ENCODE peak calls at places on chromosomes 7 and 10, in five cellular contexts. Z, S, F, M and N are unnamed samples.

GRCh38 chr7:66281678-66282593 is 76.8 kb downstream of the TPST1 start:
- DNase-seq in M (peak; percentile 72), S (peak; percentile 93), Z (no peak), F (peak; percentile 36), N (no peak)

GRCh38 chr10:60809157-60809556 is 30.9 kb downstream of the CDK1 start:
- DNase-seq in S (peak; percentile 74), F (no peak), M (no peak), Z (no peak), N (no peak)

GRCh38 chr10:14191871-14192270 is 138.9 kb downstream of the FRMD4A start:
- DNase-seq in Z (no peak), F (no peak), M (no peak), S (no peak), N (no peak)

GRCh38 chr7:90596745-90597526 is 815 bp downstream of the CDK14 start:
- DNase-seq in S (no peak), M (no peak), Z (no peak), F (peak; percentile 33), N (no peak)

GRCh38 chr7:105315357-105315756 is 73.4 kb downstream of the SRPK2 start:
- DNase-seq in F (no peak), Z (no peak), S (no peak), M (no peak), N (no peak)

GRCh38 chr10:120998251-120998650 is 147.1 kb downstream of the WDR11 start:
- DNase-seq in Z (no peak), F (no peak), M (no peak), S (no peak), N (no peak)

GRCh38 chr7:100407285-100408180 is 21.0 kb downstream of the ZCWPW1 start:
- DNase-seq in S (peak; percentile 58), M (no peak), F (no peak), Z (peak; percentile 19), N (no peak)

GRCh38 chr10:129658673-129659072 is 191.6 kb downstream of the MGMT start:
- DNase-seq in Z (no peak), F (no peak), M (no peak), S (no peak), N (no peak)

GRCh38 chr10:58599927-58600553 is 87.4 kb downstream of the BICC1 start:
- DNase-seq in M (no peak), S (no peak), F (no peak), Z (no peak), N (no peak)

GRCh38 chr7:24135003-24135817 is 148.8 kb upstream of the NPY start:
- DNase-seq in Z (no peak), F (no peak), M (no peak), S (no peak), N (no peak)

GRCh38 chr10:88538038-88538437 is 45.1 kb downstream of the RNLS start:
- DNase-seq in F (no peak), Z (no peak), M (no peak), S (peak; percentile 18), N (no peak)

GRCh38 chr7:136687693-136688322 is 180.6 kb upstream of the CHRM2 start:
- DNase-seq in S (no peak), M (no peak), F (no peak), Z (no peak), N (no peak)

GRCh38 chr7:56092789-56093531 is at the start of gene PHKG1:
- DNase-seq in S (peak; percentile 83), Z (peak; percentile 87), M (peak; percentile 94), F (peak; percentile 89), N (no peak)

GRCh38 chr7:110358028-110358427 is 732.9 kb upstream of the LRRN3 start:
- DNase-seq in M (no peak), S (peak; percentile 21), F (no peak), Z (no peak), N (no peak)

GRCh38 chr10:58641095-58641531 is 128.4 kb downstream of the BICC1 start:
- DNase-seq in M (no peak), F (peak; percentile 6), Z (no peak), S (peak; percentile 95), N (no peak)

GRCh38 chr7:147081117-147081516 is 964.5 kb downstream of the CNTNAP2 start:
- DNase-seq in F (no peak), M (no peak), S (no peak), Z (no peak), N (no peak)

GRCh38 chr7:136890379-136890778 is 21.9 kb downstream of the CHRM2 start:
- DNase-seq in S (no peak), F (no peak), M (no peak), Z (no peak), N (no peak)

GRCh38 chr10:97842658-97843295 is 6.9 kb upstream of the GOLGA7B start:
- DNase-seq in Z (no peak), F (no peak), S (no peak), M (no peak), N (no peak)

GRCh38 chr10:100038561-100039071 is 28.9 kb upstream of the DNMBP start:
- DNase-seq in S (no peak), F (no peak), Z (no peak), M (no peak), N (no peak)

GRCh38 chr7:140003913-140004382 is 58.8 kb downstream of the PARP12 start:
- DNase-seq in M (no peak), Z (peak; percentile 31), F (peak; percentile 8), S (peak; percentile 53), N (no peak)

GRCh38 chr10:30637881-30638467 is 8.4 kb upstream of the LYZL2 start:
- DNase-seq in S (peak; percentile 85), Z (no peak), M (no peak), F (no peak), N (no peak)

GRCh38 chr10:88092975-88093374 is 229.6 kb downstream of the PTEN start:
- DNase-seq in S (no peak), M (no peak), F (peak; percentile 69), Z (no peak), N (no peak)

GRCh38 chr10:11009471-11010308 is 8.0 kb upstream of the CELF2 start:
- DNase-seq in F (no peak), M (no peak), Z (no peak), S (peak; percentile 31), N (no peak)

GRCh38 chr7:64665980-64666674 is at the start of gene ZNF107:
- DNase-seq in S (peak; percentile 88), F (peak; percentile 95), M (peak; percentile 98), Z (peak; percentile 85), N (peak; percentile 85)

GRCh38 chr7:44767134-44767911 is 18.7 kb downstream of the ZMIZ2 start:
- DNase-seq in F (no peak), M (peak; percentile 65), Z (peak; percentile 37), S (no peak), N (no peak)

GRCh38 chr7:15765753-15766152 is 79.3 kb upstream of the MEOX2 start:
- DNase-seq in Z (no peak), S (no peak), M (no peak), F (no peak), N (no peak)

GRCh38 chr7:76302299-76303056 is at the start of gene HSPB1:
- DNase-seq in Z (peak; percentile 97), M (peak; percentile 99), S (peak; percentile 89), F (peak; percentile 100), N (peak; percentile 74)
- TF ChIP-seq CTCF in Z (no peak), M (no peak), S (no peak), F (no peak), N (no peak)

GRCh38 chr7:43756368-43757072 is 2.0 kb upstream of the BLVRA start:
- DNase-seq in Z (no peak), F (no peak), M (no peak), S (peak; percentile 73), N (no peak)

GRCh38 chr7:43757073-43757720 is 1.3 kb upstream of the BLVRA start:
- DNase-seq in Z (no peak), F (no peak), M (no peak), S (no peak), N (no peak)

GRCh38 chr7:43758029-43758860 is at the start of gene BLVRA:
- DNase-seq in S (no peak), F (peak; percentile 74), Z (peak; percentile 66), M (peak; percentile 85), N (peak; percentile 48)

GRCh38 chr7:43761382-43761781 is 2.9 kb downstream of the BLVRA start:
- DNase-seq in M (no peak), Z (no peak), S (no peak), F (no peak), N (no peak)

DNA sequence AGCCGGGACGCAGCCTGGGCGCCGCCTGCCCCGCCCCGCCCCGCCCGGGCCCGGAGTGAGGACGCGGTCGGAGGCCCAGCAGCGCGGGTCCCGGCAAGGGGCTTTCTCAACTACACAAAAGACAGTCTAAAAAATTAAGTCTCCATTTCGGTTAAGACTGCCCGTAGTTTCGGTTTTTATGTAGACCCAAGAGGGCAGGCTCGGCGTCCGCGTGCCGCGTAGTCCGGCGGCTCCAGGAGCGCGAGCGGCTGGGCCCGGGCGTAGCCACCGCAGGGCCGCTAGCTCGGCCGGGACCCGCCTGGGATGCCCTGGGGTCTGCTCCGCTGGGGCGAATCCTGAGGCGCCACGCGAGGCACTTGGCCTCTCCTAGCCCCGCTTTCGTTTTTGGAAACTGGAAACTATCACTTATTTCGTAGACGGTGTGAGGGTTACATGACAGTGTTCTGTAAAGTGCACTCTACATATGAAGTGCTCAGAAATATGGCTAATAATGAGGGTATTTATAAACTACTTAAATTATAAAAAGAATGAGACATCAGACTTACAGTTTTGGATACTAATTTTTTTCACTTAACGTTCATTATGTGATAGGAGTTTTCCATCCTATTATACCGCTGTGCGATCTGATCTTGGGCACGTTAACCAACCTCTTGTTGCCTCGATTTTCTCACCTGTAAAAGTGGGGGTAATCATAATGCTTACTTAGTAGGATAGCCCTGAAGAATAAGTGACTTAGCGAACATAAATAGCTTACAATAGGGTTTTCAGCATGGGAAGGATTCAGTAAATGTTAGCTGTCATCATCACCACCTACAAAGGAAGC is 592 bp downstream of the BLVRA start:
- DNase-seq in F (peak; percentile 43), M (no peak), S (no peak), Z (peak; percentile 24), N (no peak)
- TF ChIP-seq CTCF in F (no peak), M (no peak), S (no peak), Z (no peak), N (no peak)

DNA sequence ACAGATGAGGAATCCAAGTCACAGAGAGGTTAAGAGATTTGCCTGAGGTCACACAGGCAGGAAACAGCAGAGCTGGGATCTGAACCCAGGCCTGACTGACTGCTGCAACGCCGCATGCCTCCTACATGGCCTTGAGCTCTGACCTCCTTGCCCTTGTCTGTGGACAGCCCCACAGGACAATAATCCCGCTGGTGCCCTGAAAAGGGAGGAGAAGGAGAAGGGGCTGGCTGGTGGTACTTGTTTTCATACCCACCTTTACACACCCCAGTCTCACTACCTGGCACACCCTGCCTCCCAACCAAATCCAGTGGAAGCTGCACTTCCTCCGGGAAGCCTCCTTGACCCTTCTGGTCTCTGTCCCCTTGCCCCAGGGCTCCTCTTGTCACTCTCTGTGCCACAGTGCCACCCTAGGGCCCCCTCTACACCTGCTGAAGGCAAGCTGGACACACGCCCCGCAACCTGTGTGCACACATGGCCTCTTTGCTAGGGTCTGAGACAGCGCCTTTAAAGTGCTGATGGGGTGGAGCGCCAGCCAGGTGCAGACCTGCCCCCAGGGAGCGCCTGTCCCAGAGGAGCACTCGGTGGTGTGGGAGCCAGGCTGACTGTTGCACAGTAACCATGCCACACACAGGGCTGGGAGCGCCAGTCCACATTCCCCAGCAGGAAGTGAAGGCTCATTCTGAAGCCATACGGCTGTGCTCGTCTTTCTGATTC is 38.6 kb downstream of the ZCCHC24 start:
- DNase-seq in S (no peak), Z (no peak), F (peak; percentile 49), M (peak; percentile 74), N (no peak)
- TF ChIP-seq CTCF in S (no peak), Z (no peak), F (no peak), M (no peak), N (no peak)

DNA sequence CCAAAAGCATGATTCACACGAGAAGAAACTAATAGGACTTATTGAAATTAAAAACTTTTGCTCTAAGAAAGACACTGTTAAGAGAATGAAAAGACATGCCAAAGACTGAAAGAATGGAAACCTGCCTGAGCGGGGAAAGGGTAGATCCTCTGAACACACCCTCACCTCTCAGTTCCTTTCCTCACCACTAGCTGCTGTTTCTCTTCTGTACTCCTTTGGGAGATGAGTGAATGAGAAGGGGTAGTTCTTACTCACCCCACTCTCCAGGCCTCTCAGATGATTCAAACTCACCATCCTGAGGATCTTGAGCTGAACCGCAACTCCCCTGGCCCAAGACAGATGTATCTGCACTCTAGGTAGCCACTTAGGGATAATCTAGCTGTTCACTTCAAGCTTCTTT is 41.9 kb downstream of the IQUB start:
- DNase-seq in S (no peak), F (no peak), Z (no peak), M (no peak), N (no peak)
- TF ChIP-seq CTCF in S (no peak), F (no peak), Z (no peak), M (no peak), N (no peak)